ENCODE peak calls at places on chromosomes 3 and 15, in eight cellular contexts. Z, C, O, V, Q, D, H and U are unnamed samples.

GRCh38 chr3:39849992-39850706 is 40.7 kb downstream of the MYRIP start:
- DNase-seq in Q (no peak), H (no peak), Z (peak), D (no peak), O (no peak), V (no peak), C (no peak), U (peak)

GRCh38 chr3:13069495-13069894 is 3.7 kb downstream of the IQSEC1 start:
- DNase-seq in Q (no peak), O (no peak), V (no peak), H (no peak), C (peak), D (no peak), Z (no peak), U (no peak)

GRCh38 chr15:52343831-52344230 is 48.2 kb upstream of the MYO5C start:
- DNase-seq in D (no peak), Z (no peak), H (no peak), Q (peak), V (no peak), C (no peak), O (no peak), U (no peak)

GRCh38 chr15:76285241-76285825 is 25.9 kb downstream of the ETFA start:
- DNase-seq in D (no peak), V (no peak), Z (peak), H (peak), O (no peak), C (no peak), Q (no peak), U (no peak)

GRCh38 chr3:171260899-171261298 is 199.3 kb downstream of the TNIK start:
- DNase-seq in V (no peak), Q (no peak), D (no peak), C (no peak), O (no peak), H (no peak), Z (no peak), U (no peak)

GRCh38 chr3:66140763-66141372 is 79.9 kb upstream of the SLC25A26 start:
- DNase-seq in H (no peak), Q (peak), O (no peak), Z (no peak), C (no peak), D (no peak), V (no peak), U (no peak)

GRCh38 chr15:99435761-99436346 is 129.9 kb upstream of the MEF2A start:
- DNase-seq in Q (no peak), V (no peak), C (no peak), D (no peak), H (no peak), Z (no peak), O (no peak), U (peak)

GRCh38 chr3:158953131-158953530 is 151.3 kb downstream of the MFSD1 start:
- DNase-seq in O (no peak), D (no peak), C (no peak), H (no peak), Q (no peak), V (no peak), Z (no peak), U (no peak)

GRCh38 chr3:60107275-60107674 is 1057.5 kb upstream of the CFAP20DC start:
- DNase-seq in D (no peak), Z (no peak), C (no peak), V (no peak), Q (no peak), H (no peak), O (no peak), U (no peak)

GRCh38 chr15:66780172-66780972 is 78.3 kb downstream of the SMAD6 start:
- DNase-seq in O (no peak), Q (peak), C (no peak), Z (no peak), H (peak), D (peak), V (peak), U (peak)

GRCh38 chr3:15300318-15301078 is 31.9 kb downstream of the SH3BP5 start:
- DNase-seq in C (no peak), D (peak), Z (no peak), O (no peak), H (no peak), V (peak), Q (peak), U (peak)

GRCh38 chr3:4906107-4906621 is 73.1 kb upstream of the BHLHE40 start:
- DNase-seq in O (no peak), H (peak), C (no peak), V (peak), D (peak), Q (peak), Z (no peak), U (no peak)

GRCh38 chr3:8851703-8852102 is 82.3 kb upstream of the OXTR start:
- DNase-seq in H (no peak), V (peak), D (peak), Z (no peak), O (no peak), Q (peak), C (no peak), U (no peak)